ENCODE peak calls at places on chromosomes 7 and 10, in four cellular contexts. H, O, A and Z are unnamed samples.

GRCh38 chr7:39130304-39130703 is 152.6 kb downstream of the POU6F2 start:
- DNase-seq in H (no peak), O (no peak), A (no peak), Z (no peak)

GRCh38 chr7:156169474-156170370 is 357.5 kb upstream of the SHH start:
- DNase-seq in H (no peak), O (no peak), A (no peak), Z (no peak)

GRCh38 chr7:29748286-29749099 is 57.8 kb upstream of the WIPF3 start:
- DNase-seq in H (no peak), O (no peak), A (peak), Z (no peak)

GRCh38 chr7:45295222-45295621 is 137.6 kb downstream of the RAMP3 start:
- DNase-seq in H (no peak), O (no peak), A (no peak), Z (no peak)

GRCh38 chr10:77247076-77247561 is 390.5 kb downstream of the KCNMA1 start:
- DNase-seq in H (no peak), O (no peak), A (no peak), Z (no peak)

GRCh38 chr7:74365320-74366022 is 76.3 kb downstream of the CLIP2 start:
- DNase-seq in H (no peak), O (no peak), A (peak), Z (no peak)

GRCh38 chr7:924541-925231 is 29.8 kb downstream of the ADAP1 start:
- DNase-seq in H (peak), O (peak), A (peak), Z (peak)

GRCh38 chr10:102115775-102116174 is 4.4 kb downstream of the LDB1 start:
- DNase-seq in H (no peak), O (no peak), A (peak), Z (no peak)

GRCh38 chr7:94375167-94375566 is 19.5 kb upstream of the COL1A2 start:
- DNase-seq in H (no peak), O (no peak), A (peak), Z (no peak)

GRCh38 chr7:134695321-134695860 is 48.7 kb downstream of the BPGM start:
- DNase-seq in H (no peak), O (no peak), A (peak), Z (no peak)

GRCh38 chr10:103804866-103805265 is 50.5 kb downstream of the SH3PXD2A start:
- DNase-seq in H (no peak), O (no peak), A (no peak), Z (no peak)

GRCh38 chr7:79398145-79398749 is 55.2 kb downstream of the MAGI2 start:
- DNase-seq in H (no peak), O (no peak), A (peak), Z (no peak)

GRCh38 chr7:23494009-23494408 is 23.7 kb upstream of the IGF2BP3 start:
- DNase-seq in H (no peak), O (no peak), A (no peak), Z (no peak)

GRCh38 chr10:107409517-107409916 is 245.0 kb upstream of the SORCS1 start:
- DNase-seq in H (no peak), O (no peak), A (peak), Z (no peak)

GRCh38 chr7:16918288-16918895 is 36.6 kb upstream of the AGR3 start:
- DNase-seq in H (no peak), O (no peak), A (peak), Z (no peak)

GRCh38 chr7:20539201-20539600 is 76.3 kb upstream of the ABCB5 start:
- DNase-seq in H (no peak), O (no peak), A (peak), Z (no peak)

GRCh38 chr7:27151341-27151944 is 940 bp downstream of the HOXA3 start:
- DNase-seq in H (no peak), O (peak), A (peak), Z (no peak)

GRCh38 chr10:15053061-15053460 is 9.3 kb downstream of the OLAH start:
- DNase-seq in H (no peak), O (no peak), A (no peak), Z (no peak)

GRCh38 chr10:108037061-108037460 is 872.6 kb upstream of the SORCS1 start:
- DNase-seq in H (no peak), O (no peak), A (no peak), Z (no peak)

GRCh38 chr7:1211611-1212010 is 21.1 kb upstream of the UNCX start:
- DNase-seq in H (no peak), O (no peak), A (no peak), Z (no peak)

GRCh38 chr10:63431962-63432797 is 33.6 kb downstream of the JMJD1C start:
- DNase-seq in H (no peak), O (no peak), A (peak), Z (no peak)

GRCh38 chr7:38825721-38826440 is 83.1 kb downstream of the VPS41 start:
- DNase-seq in H (no peak), O (no peak), A (peak), Z (no peak)

GRCh38 chr7:137878333-137878961 is 31.7 kb upstream of the DGKI start:
- DNase-seq in H (no peak), O (no peak), A (peak), Z (no peak)

GRCh38 chr10:101759354-101760247 is 16.3 kb downstream of the FGF8 start:
- DNase-seq in H (no peak), O (no peak), A (no peak), Z (no peak)

GRCh38 chr7:88337556-88337955 is 30.9 kb upstream of the STEAP4 start:
- DNase-seq in H (no peak), O (no peak), A (peak), Z (no peak)

GRCh38 chr7:14995774-14996173 is 93.2 kb upstream of the DGKB start:
- DNase-seq in H (no peak), O (no peak), A (peak), Z (no peak)

GRCh38 chr10:78010278-78010677 is 19.0 kb downstream of the POLR3A start:
- DNase-seq in H (no peak), O (no peak), A (no peak), Z (no peak)

GRCh38 chr10:50635286-50635685 is 11.5 kb upstream of the SGMS1 start:
- DNase-seq in H (no peak), O (no peak), A (peak), Z (no peak)

GRCh38 chr7:82194011-82194410 is 249.6 kb downstream of the CACNA2D1 start:
- DNase-seq in H (no peak), O (no peak), A (peak), Z (no peak)

GRCh38 chr10:28463141-28463540 is 69.8 kb upstream of the WAC start:
- DNase-seq in H (no peak), O (no peak), A (no peak), Z (no peak)

GRCh38 chr7:151699920-151700319 is 177.0 kb downstream of the PRKAG2 start:
- DNase-seq in H (no peak), O (no peak), A (peak), Z (no peak)

GRCh38 chr7:133051066-133051465 is 30.8 kb downstream of the CHCHD3 start:
- DNase-seq in H (no peak), O (no peak), A (peak), Z (no peak)

GRCh38 chr7:79874797-79875196 is 259.8 kb upstream of the GNAI1 start:
- DNase-seq in H (no peak), O (no peak), A (no peak), Z (no peak)